ENCODE peak calls at places on chromosomes 2 and 18, in four cellular contexts. N is SK-N-SH, P is K562, Y is stomach. V is an unnamed sample.

GRCh38 chr2:72096181-72096580 is 51.5 kb downstream of the CYP26B1 start:
- DNase-seq in N (no peak), P (no peak), Y (no peak), V (no peak)

GRCh38 chr18:7946724-7947377 is 379.7 kb downstream of the PTPRM start:
- DNase-seq in N (peak), P (no peak), Y (peak), V (peak)

GRCh38 chr18:32707153-32707552 is 65.7 kb downstream of the KLHL14 start:
- DNase-seq in N (no peak), P (no peak), Y (peak), V (no peak)

GRCh38 chr2:40298026-40298425 is 153.9 kb downstream of the SLC8A1 start:
- DNase-seq in N (no peak), P (no peak), Y (no peak), V (no peak)

GRCh38 chr18:60471652-60472051 is 99.1 kb upstream of the MC4R start:
- DNase-seq in N (no peak), P (no peak), Y (no peak), V (no peak)

GRCh38 chr2:37555457-37555856 is 116.0 kb downstream of the CDC42EP3 start:
- DNase-seq in N (no peak), P (no peak), Y (no peak), V (no peak)

GRCh38 chr18:74396252-74397204 is 60.6 kb downstream of the DIPK1C start:
- DNase-seq in N (no peak), P (no peak), Y (no peak), V (no peak)

GRCh38 chr2:160252278-160252887 is 52.3 kb upstream of the ITGB6 start:
- DNase-seq in N (peak), P (peak), Y (no peak), V (no peak)

GRCh38 chr2:239299218-239299939 is 101.4 kb downstream of the HDAC4 start:
- DNase-seq in N (no peak), P (no peak), Y (no peak), V (no peak)

GRCh38 chr2:98381494-98381893 is 35.2 kb downstream of the CNGA3 start:
- DNase-seq in N (no peak), P (no peak), Y (no peak), V (no peak)

GRCh38 chr18:75923169-75923568 is 495.7 kb upstream of the SMIM21 start:
- DNase-seq in N (no peak), P (no peak), Y (no peak), V (peak)

GRCh38 chr2:63692002-63692606 is 103.3 kb downstream of the MDH1 start:
- DNase-seq in N (peak), P (no peak), Y (no peak), V (no peak)

GRCh38 chr2:32342811-32343210 is 14.0 kb upstream of the BIRC6 start:
- DNase-seq in N (peak), P (no peak), Y (no peak), V (no peak)

GRCh38 chr2:230895536-230896345 is 29.3 kb downstream of the GPR55 start:
- DNase-seq in N (no peak), P (no peak), Y (peak), V (peak)

GRCh38 chr2:100264651-100265050 is 57.6 kb downstream of the LONRF2 start:
- DNase-seq in N (no peak), P (no peak), Y (no peak), V (no peak)

GRCh38 chr2:8976419-8976818 is 27.1 kb downstream of the MBOAT2 start:
- DNase-seq in N (peak), P (no peak), Y (no peak), V (no peak)

GRCh38 chr2:62270728-62271127 is 74.8 kb downstream of the B3GNT2 start:
- DNase-seq in N (peak), P (no peak), Y (peak), V (peak)

GRCh38 chr2:28507806-28508764 is 12.2 kb downstream of the PLB1 start:
- DNase-seq in N (no peak), P (peak), Y (peak), V (no peak)

GRCh38 chr18:41347057-41347456 is 608.0 kb upstream of the PIK3C3 start:
- DNase-seq in N (no peak), P (no peak), Y (no peak), V (no peak)

GRCh38 chr18:54316071-54316820 is 41.4 kb downstream of the STARD6 start:
- DNase-seq in N (no peak), P (no peak), Y (no peak), V (no peak)

GRCh38 chr2:55916473-55917049 is 7.0 kb downstream of the EFEMP1 start:
- DNase-seq in N (no peak), P (no peak), Y (no peak), V (no peak)

GRCh38 chr2:236340251-236340650 is 76.0 kb upstream of the ASB18 start:
- DNase-seq in N (no peak), P (no peak), Y (no peak), V (no peak)

GRCh38 chr18:79797518-79798345 is at the start of gene KCNG2:
- DNase-seq in N (peak), P (no peak), Y (no peak), V (no peak)

GRCh38 chr2:23556929-23557328 is 171.9 kb downstream of the KLHL29 start:
- DNase-seq in N (peak), P (no peak), Y (no peak), V (no peak)

GRCh38 chr2:212892193-212892592 is 259.2 kb downstream of the IKZF2 start:
- DNase-seq in N (peak), P (no peak), Y (no peak), V (no peak)
- H3K4me3 ChIP-seq in N (no peak), P (no peak), Y (no peak), V (no peak)

GRCh38 chr2:134625311-134625710 is 93.5 kb downstream of the TMEM163 start:
- DNase-seq in N (no peak), P (no peak), Y (no peak), V (no peak)

GRCh38 chr2:134628453-134628852 is 90.3 kb downstream of the TMEM163 start:
- DNase-seq in N (no peak), P (no peak), Y (no peak), V (no peak)

GRCh38 chr2:134636714-134637113 is 82.1 kb downstream of the TMEM163 start:
- DNase-seq in N (no peak), P (no peak), Y (no peak), V (no peak)

GRCh38 chr2:134634054-134634630 is 84.7 kb downstream of the TMEM163 start:
- DNase-seq in N (no peak), P (no peak), Y (no peak), V (no peak)

GRCh38 chr2:134630760-134631159 is 88.0 kb downstream of the TMEM163 start:
- DNase-seq in N (no peak), P (no peak), Y (no peak), V (no peak)
- TF ChIP-seq EP300 in N (no peak), P (no peak), Y (no peak), V (no peak)

DNA sequence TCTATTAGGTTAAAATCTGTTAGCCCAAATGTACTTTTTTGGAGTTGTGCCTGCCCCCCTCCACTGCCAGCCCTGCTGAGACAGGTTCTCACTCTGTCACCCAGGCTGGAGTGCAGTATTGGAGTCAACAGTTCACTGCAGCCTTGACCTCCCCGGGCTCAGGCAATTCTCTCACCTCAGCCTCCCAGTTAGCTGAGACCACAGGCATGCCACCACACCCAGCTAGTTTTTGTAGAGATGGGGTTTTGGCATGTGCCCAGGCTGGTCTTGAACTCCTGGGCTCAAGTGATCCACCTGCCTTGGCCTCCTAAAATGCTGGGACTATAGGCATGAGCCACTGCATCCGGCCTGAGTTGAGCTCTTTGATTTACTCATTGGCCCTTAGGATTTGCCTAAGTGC is 110.7 kb downstream of the ICA1L start:
- DNase-seq in N (no peak), P (no peak), Y (no peak), V (no peak)
- H3K27ac ChIP-seq in N (no peak), P (no peak), Y (no peak), V (no peak)

DNA sequence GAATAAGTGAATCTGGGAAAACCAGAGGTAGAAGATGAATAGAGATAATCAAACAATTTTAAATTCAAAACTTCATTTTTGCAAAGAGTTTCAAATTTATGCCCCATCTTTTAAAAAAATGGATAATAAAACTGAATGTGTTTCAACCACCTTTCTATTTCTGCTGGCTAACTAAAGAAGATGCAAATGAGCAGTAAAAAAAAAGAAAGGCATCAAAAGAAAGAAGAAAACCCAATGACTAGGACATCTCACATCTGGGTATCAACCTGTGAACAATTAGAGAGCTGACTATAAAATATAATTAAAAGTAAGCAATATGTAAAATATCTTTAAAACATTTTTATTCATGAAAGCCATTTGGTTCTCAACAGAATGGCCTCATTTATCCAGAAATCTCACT is 2.5 kb downstream of the PGAP1 start:
- DNase-seq in N (no peak), P (no peak), Y (no peak), V (no peak)
- H3K4me3 ChIP-seq in N (peak), P (no peak), Y (no peak), V (no peak)

DNA sequence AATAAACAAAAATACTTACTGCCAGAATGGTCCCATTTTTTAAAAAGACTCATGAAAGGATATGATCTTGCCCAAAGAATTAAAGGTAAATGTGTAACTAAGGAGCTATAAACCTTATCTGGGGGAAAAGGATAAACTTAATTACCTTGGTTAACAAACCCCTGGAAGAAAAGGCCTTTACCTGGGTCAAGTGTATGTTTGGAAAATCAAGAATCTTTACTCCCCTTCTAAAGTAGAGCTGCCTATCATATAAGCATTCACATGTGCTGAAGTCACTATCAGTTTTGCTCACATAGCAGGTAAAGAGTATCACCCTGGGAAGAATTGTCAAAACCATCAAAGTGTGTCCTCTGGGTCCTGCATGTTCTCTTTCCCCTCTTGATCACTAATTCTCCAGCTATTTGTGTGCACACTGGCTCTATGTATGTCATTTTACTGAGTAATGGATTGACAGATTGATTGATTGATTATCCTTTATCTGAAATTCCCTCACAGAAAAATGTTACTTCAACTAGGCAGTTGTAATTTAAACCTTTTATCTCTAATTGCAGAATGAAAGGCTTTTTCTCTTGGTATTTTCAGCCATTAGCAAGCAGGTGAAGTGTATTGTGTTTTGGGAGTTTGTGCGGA is 199.4 kb downstream of the NOL4 start:
- DNase-seq in N (no peak), P (no peak), Y (no peak), V (no peak)
- TF ChIP-seq EP300 in N (no peak), P (no peak), Y (no peak), V (no peak)

V was measured in ovary.